ENCODE peak calls at places on chromosomes 2 and 18, in six cellular contexts. I is RWPE1, E is adrenal gland, T is lower leg skin, R is MCF 10A, G is transverse colon. U is an unnamed sample.

GRCh38 chr2:170180031-170180566 is 2.2 kb downstream of the MYO3B start:
- DNase-seq in I (no peak), E (no peak), T (no peak), R (no peak), G (no peak), U (no peak)

GRCh38 chr2:190974629-190975361 is 39.2 kb downstream of the STAT1 start:
- DNase-seq in I (no peak), E (no peak), T (no peak), R (no peak), G (no peak), U (no peak)

GRCh38 chr2:174952607-174953006 is 52.6 kb downstream of the CHN1 start:
- DNase-seq in I (no peak), E (no peak), T (no peak), R (no peak), G (no peak), U (no peak)

GRCh38 chr2:84939426-84940087 is 31.4 kb upstream of the KCMF1 start:
- DNase-seq in I (no peak), E (no peak), T (no peak), R (no peak), G (peak; percentile 80), U (peak; percentile 63)

GRCh38 chr2:181364492-181365175 is 92.6 kb upstream of the ITGA4 start:
- DNase-seq in I (no peak), E (no peak), T (no peak), R (no peak), G (no peak), U (no peak)

GRCh38 chr2:922230-922629 is 28.4 kb upstream of the SNTG2 start:
- DNase-seq in I (no peak), E (no peak), T (no peak), R (no peak), G (no peak), U (no peak)

GRCh38 chr2:16978291-16978690 is 312.7 kb upstream of the CYRIA start:
- DNase-seq in I (no peak), E (no peak), T (no peak), R (no peak), G (no peak), U (no peak)

GRCh38 chr2:178420463-178420990 is 30.4 kb downstream of the PRKRA start:
- DNase-seq in I (no peak), E (no peak), T (no peak), R (no peak), G (no peak), U (no peak)

GRCh38 chr18:48007955-48008701 is 77.7 kb upstream of the SMAD2 start:
- DNase-seq in I (peak; percentile 50), E (peak; percentile 82), T (peak; percentile 91), R (peak; percentile 72), G (peak; percentile 73), U (peak; percentile 31)

GRCh38 chr2:68059769-68060525 is 2.9 kb downstream of the C1D start:
- DNase-seq in I (peak; percentile 53), E (no peak), T (no peak), R (no peak), G (no peak), U (no peak)

GRCh38 chr2:33765122-33765521 is 166.0 kb upstream of the FAM98A start:
- DNase-seq in I (no peak), E (no peak), T (no peak), R (no peak), G (no peak), U (no peak)

GRCh38 chr2:189304360-189304759 is 124.8 kb upstream of the COL5A2 start:
- DNase-seq in I (no peak), E (no peak), T (no peak), R (no peak), G (no peak), U (no peak)

GRCh38 chr2:215594766-215595165 is 158.9 kb upstream of the FN1 start:
- DNase-seq in I (no peak), E (no peak), T (no peak), R (peak; percentile 43), G (no peak), U (no peak)

GRCh38 chr2:25964891-25965290 is 17.4 kb downstream of the KIF3C start:
- DNase-seq in I (no peak), E (no peak), T (no peak), R (no peak), G (no peak), U (no peak)

GRCh38 chr18:45900623-45901022 is 66.5 kb downstream of the EPG5 start:
- DNase-seq in I (no peak), E (no peak), T (no peak), R (no peak), G (no peak), U (no peak)

GRCh38 chr2:14634885-14635871 is 2.7 kb downstream of the LRATD1 start:
- DNase-seq in I (peak; percentile 82), E (peak; percentile 79), T (peak; percentile 94), R (peak; percentile 93), G (peak; percentile 83), U (no peak)

GRCh38 chr2:207895236-207895860 is 125.6 kb upstream of the FZD5 start:
- DNase-seq in I (no peak), E (no peak), T (no peak), R (no peak), G (peak; percentile 23), U (no peak)

GRCh38 chr2:176145085-176145969 is 6.0 kb upstream of the HOXD4 start:
- DNase-seq in I (no peak), E (no peak), T (peak; percentile 42), R (no peak), G (no peak), U (no peak)

GRCh38 chr2:86042256-86043168 is 63.2 kb downstream of the POLR1A start:
- DNase-seq in I (no peak), E (no peak), T (peak; percentile 71), R (no peak), G (no peak), U (no peak)

GRCh38 chr2:237192881-237193280 is 107.2 kb downstream of the COPS8 start:
- DNase-seq in I (no peak), E (no peak), T (peak; percentile 56), R (no peak), G (no peak), U (no peak)

GRCh38 chr2:237190958-237191692 is 105.4 kb downstream of the COPS8 start:
- DNase-seq in I (no peak), E (no peak), T (peak; percentile 86), R (no peak), G (no peak), U (no peak)

GRCh38 chr2:237193436-237193835 is 107.7 kb downstream of the COPS8 start:
- DNase-seq in I (no peak), E (no peak), T (no peak), R (no peak), G (no peak), U (no peak)

GRCh38 chr2:237189799-237190198 is 104.1 kb downstream of the COPS8 start:
- DNase-seq in I (no peak), E (no peak), T (no peak), R (no peak), G (no peak), U (no peak)

DNA sequence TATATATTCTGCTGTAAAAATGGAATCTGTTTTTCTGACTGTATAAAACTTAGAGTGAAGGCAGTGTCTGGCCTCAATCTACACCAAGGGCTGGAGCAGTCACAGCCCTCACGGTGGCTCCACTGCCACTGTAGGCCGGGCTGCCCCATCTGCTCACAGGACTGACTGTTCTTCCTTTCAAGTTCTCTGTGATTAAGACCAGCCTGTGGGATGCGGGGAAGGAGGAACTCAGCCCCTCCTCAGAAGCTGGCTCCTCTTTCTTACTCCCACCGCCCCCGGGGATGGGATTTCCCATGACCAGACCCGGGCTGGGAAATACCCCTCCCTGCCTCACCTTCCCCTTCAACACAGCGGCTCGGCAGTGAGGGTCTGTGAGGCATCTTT is 106.0 kb downstream of the COPS8 start:
- DNase-seq in I (no peak), E (no peak), T (peak; percentile 83), R (no peak), G (no peak), U (no peak)
- TF ChIP-seq CTCF in I (no peak), E (no peak), T (no peak), R (no peak), G (no peak), U (no peak)

DNA sequence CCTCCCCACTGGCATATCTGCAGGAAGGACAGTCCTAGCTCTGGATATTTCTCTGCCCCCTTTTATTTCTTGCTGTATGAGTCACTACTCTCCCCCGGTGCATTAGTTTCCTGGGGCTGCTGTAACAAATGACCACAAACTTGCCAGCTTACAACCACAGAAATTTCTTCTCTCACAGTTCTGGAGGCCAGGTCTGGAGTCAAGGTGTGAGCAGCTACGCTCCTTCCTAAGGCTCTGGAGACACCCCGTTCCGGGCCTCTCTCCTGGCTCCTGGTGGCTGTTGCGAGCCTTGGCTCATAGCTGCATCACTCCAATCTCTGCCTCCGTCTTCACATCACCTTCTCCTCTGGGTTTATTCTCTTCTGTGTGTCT is 34.1 kb downstream of the PTPRM start:
- DNase-seq in I (no peak), E (no peak), T (no peak), R (peak; percentile 69), G (no peak), U (no peak)
- TF ChIP-seq CTCF in I (no peak), E (no peak), T (no peak), R (no peak), G (no peak), U (no peak)

DNA sequence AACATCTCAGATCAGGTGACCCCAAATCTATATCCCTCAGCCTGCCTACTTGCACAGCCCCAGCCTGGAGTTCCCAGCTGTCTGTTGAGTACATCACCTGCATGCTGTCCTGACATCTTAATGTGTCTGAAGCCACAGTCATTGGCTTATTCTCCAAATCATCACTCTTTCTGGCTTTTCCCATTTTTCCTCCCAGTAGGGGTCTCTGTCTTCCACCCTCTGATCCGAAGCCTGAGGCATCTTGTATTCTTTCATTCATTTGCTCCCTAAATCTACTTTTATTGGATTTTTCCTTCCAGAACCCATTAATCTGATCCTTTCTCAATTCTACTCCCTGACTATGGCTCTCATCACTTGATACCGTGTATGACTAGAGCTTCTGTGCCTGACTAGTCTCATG is 332.9 kb upstream of the DCC start:
- DNase-seq in I (no peak), E (no peak), T (no peak), R (no peak), G (no peak), U (no peak)
- TF ChIP-seq CTCF in I (no peak), E (no peak), T (no peak), R (no peak), G (no peak), U (no peak)

GRCh38 chr2:13212115-13212514 is 495.4 kb downstream of the TRIB2 start:
- DNase-seq in I (no peak), E (no peak), T (no peak), R (no peak), G (no peak), U (no peak)
- TF ChIP-seq CTCF in I (no peak), E (no peak), T (no peak), R (no peak), G (no peak), U (no peak)

GRCh38 chr2:138094031-138094430 is 129.8 kb downstream of the HNMT start:
- DNase-seq in I (no peak), E (no peak), T (no peak), R (no peak), G (no peak), U (no peak)

GRCh38 chr2:138086556-138086955 is 122.3 kb downstream of the HNMT start:
- DNase-seq in I (no peak), E (no peak), T (no peak), R (no peak), G (no peak), U (no peak)

GRCh38 chr2:138093455-138093854 is 129.2 kb downstream of the HNMT start:
- DNase-seq in I (no peak), E (no peak), T (no peak), R (no peak), G (no peak), U (no peak)

GRCh38 chr2:138087761-138088602 is 123.7 kb downstream of the HNMT start:
- DNase-seq in I (no peak), E (no peak), T (no peak), R (peak; percentile 48), G (no peak), U (no peak)

GRCh38 chr2:138090330-138090729 is 126.1 kb downstream of the HNMT start:
- DNase-seq in I (peak; percentile 37), E (no peak), T (no peak), R (peak; percentile 71), G (no peak), U (no peak)
- TF ChIP-seq CTCF in I (no peak), E (peak; percentile 59), T (no peak), R (peak; percentile 47), G (peak; percentile 49), U (no peak)